ENCODE peak calls at places on chromosomes 12 and 14, in four cellular contexts. U is ovary; T is CD8-positive, alpha-beta memory T cell; B is heart right ventricle. A is an unnamed sample. For H3K4me1, the result is how much of the 10 kb centered on the place peaks cover.

GRCh38 chr14:51006781-51007211 is 62.5 kb upstream of the PYGL start:
- DNase-seq in U (no peak), T (no peak), B (no peak), A (no peak)

GRCh38 chr12:133023566-133023965 is 13.7 kb upstream of the ZNF84 start:
- DNase-seq in U (no peak), T (no peak), B (no peak), A (no peak)

GRCh38 chr12:119486599-119487154 is 106.9 kb upstream of the TMEM233 start:
- DNase-seq in U (no peak), T (no peak), B (no peak), A (no peak)

GRCh38 chr12:131990066-131990979 is 40.6 kb downstream of the EP400 start:
- DNase-seq in U (no peak), T (no peak), B (no peak), A (no peak)

GRCh38 chr12:49288412-49288853 is 6.5 kb upstream of the PRPH start:
- DNase-seq in U (peak), T (peak), B (no peak), A (no peak)

GRCh38 chr14:33932526-33933292 is 18.2 kb downstream of the EGLN3 start:
- DNase-seq in U (no peak), T (no peak), B (no peak), A (no peak)

GRCh38 chr14:67559639-67560038 is 26.5 kb downstream of the PLEKHH1 start:
- DNase-seq in U (no peak), T (no peak), B (no peak), A (no peak)

GRCh38 chr12:78916845-78917480 is 52.4 kb downstream of the SYT1 start:
- DNase-seq in U (no peak), T (no peak), B (no peak), A (no peak)

GRCh38 chr12:94841171-94841570 is 162.3 kb downstream of the NDUFA12 start:
- DNase-seq in U (no peak), T (no peak), B (no peak), A (no peak)

DNA sequence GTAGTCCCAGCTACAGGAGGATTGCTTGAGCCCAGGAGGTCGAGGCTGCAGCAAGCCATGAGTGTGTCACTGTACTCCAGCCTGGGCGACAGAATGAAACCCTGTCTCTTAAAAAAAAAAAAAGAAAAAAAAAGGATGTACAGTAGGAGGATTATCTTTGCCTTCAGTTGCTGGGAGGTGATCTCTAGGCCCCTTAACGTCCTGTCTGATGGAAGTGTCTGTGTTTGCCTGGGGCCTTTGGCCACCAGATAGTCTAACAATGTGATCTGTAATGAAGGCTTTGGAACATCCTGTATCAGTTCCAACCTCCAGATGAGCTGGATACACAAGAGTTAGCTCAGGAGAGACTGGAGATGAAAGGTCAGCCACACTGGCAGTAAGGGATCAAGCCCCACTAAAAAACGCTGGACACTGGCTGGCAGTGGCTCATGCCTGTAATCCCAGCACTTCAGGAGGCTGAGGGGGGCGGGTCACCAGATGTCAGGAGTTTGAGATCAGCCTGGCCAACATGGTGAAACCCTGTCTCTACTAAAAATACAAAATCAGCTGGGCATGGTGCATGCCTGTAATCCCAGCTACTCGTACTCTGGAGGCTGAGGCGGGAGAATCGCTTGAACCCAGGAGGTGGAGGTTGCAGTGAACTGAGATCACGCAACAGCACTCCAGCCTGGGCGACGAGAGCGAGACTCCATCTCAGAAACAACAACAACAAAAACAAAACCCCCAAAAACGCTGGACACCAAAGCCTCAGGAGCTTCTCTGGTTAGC is 19.0 kb upstream of the HNF1A start:
- DNase-seq in U (no peak), T (no peak), B (no peak), A (no peak)
- H3K4me1 ChIP-seq in U (under half), T (under half), B (under half), A (under half)

GRCh38 chr12:124273630-124274029 is 21.3 kb upstream of the RFLNA start:
- DNase-seq in U (no peak), T (no peak), B (no peak), A (no peak)
- H3K4me1 ChIP-seq in U (under half), T (under half), B (under half), A (under half)

DNA sequence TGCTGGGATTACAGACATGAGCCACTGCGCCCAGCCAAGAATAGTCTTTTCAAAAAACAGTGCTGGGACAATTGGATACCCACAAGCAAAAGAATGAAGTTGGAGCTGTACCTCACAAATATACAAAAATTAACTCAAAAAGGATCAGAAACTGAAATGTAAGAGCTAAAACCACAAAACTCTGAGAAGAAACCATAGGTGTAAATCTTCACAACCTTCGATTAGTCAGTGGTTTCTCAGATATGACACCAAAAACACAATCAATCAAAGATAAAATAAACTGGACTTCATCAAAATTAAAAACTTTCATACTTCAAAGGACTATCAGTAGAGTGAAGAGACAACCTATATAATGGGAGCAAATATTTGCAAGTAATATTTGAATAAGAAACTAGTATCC is 35.3 kb downstream of the SLC25A47 start:
- DNase-seq in U (no peak), T (no peak), B (no peak), A (no peak)
- H3K4me1 ChIP-seq in U (under half), T (under half), B (under half), A (under half)

GRCh38 chr12:107331471-107331870 is 238.1 kb upstream of the CRY1 start:
- DNase-seq in U (no peak), T (no peak), B (no peak), A (no peak)
- H3K4me1 ChIP-seq in U (under half), T (under half), B (under half), A (under half)

DNA sequence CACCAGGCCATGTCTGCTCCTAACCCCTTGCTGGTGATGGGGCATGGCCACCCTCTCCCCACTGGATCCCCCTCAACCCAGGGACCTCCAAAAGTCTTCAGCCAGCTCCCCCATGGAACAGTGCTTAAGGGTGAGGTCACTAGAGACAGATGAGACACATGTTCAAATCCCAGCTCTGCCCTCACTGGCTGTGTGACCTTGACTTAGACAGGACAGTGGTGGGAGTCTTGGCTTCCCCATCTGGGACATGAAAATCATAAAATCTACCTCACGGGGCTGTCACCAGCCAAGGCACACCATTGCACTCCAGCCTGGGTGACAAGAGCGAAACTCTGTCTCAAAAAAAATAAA is 10.9 kb downstream of the RHOF start:
- DNase-seq in U (no peak), T (no peak), B (no peak), A (no peak)
- H3K4me1 ChIP-seq in U (under half), T (half or more), B (under half), A (under half)

DNA sequence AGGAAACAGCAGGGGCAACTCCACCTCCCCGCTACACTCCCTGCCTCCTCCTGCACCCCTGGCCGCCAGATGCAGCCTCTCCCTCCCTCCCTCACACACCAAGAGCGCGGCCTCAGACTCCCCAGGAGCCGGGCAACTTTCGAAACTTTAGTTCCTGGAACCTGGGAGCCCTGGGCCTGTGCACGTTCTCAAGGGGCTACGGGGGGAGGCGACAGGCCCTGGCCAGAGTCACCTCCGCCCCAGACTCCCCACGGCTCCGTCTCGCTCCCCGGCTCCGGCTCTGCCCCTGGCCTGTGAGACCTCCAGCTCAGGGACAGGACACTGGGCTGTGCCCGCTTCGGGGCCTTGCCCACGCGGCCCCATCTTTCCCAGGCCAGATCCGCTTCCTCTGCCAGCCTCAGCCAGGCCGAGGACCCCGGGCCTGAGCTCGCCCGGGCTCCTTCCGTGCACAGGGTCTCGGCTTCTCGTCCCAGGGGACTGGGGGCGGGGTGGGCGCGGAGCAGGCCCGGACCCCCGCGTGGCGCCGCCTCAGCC is 5.5 kb downstream of the AMN start:
- DNase-seq in U (no peak), T (no peak), B (no peak), A (no peak)
- H3K4me1 ChIP-seq in U (under half), T (under half), B (under half), A (under half)

DNA sequence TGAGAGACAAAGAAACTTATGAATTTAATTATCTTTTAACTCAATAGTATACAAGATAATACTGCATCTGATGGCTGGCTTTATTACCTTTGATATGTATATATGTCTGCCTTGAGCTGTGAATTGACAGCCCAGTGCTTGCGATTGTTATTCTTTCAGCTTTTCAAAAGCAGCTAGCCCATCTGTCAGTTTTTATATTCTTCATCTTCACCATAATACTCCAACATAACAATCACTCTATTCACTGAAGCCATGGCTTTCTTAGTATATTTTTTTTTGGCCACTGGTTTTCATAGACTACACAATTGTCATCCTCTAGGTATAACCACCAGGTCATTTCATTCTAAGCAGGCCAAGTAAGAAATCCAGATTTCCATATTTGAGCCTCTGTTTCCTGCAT is 1026.1 kb downstream of the FSCB start:
- DNase-seq in U (no peak), T (no peak), B (no peak), A (no peak)
- H3K4me1 ChIP-seq in U (under half), T (under half), B (under half), A (under half)

DNA sequence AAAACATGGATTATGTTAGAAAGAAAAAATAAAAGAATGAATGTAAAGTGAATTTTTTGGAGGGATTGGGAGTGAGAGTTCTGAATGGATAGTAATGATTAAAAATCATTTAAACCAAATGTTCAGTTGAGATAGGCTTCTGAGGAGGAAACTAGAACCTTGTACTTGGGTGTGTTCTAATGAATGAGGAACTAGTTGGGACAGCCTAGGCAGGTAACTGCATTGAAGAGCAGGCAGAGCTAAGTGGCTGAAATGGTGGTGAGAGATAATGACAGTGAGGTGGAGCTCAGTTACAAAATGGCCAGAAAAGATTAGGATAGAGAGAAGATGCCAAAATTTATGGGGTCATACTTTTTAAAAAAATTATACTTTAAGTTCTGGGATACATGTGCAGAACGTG is 132.9 kb downstream of the ATP23 start:
- DNase-seq in U (no peak), T (no peak), B (no peak), A (no peak)
- H3K4me1 ChIP-seq in U (under half), T (under half), B (under half), A (under half)

DNA sequence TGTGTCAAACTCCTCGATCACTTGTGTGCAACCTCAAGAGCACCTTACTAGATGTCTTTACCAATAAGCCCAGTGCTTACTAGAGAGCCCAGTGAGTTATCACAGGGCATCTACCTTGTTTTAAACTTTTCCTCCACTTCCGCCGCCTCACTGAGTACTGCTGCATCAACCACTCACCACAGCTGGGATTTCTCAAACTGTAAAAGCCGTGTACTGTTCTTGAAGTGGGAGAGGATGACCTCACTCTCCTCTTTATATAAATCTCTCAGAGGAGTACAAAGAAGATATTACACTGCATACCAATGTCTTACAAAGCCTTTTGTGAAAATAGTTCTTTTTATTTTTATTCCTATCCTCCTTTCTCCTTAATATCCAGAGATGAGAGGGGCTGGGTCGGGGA is 94.1 kb downstream of the PLCZ1 start:
- DNase-seq in U (peak), T (no peak), B (no peak), A (no peak)
- H3K4me1 ChIP-seq in U (under half), T (under half), B (under half), A (under half)

A was measured in esophagus squamous epithelium.